ENCODE peak calls at places on chromosomes 12 and 14, in ten cellular contexts. U, S, E, Q, Y, A, W, H, N and I are unnamed samples.

GRCh38 chr12:62210422-62210821 is 49.8 kb upstream of the USP15 start:
- DNase-seq in U (no peak), S (no peak), E (peak; percentile 35), Q (no peak), Y (peak; percentile 81), A (no peak), W (no peak), H (no peak), N (peak; percentile 48), I (peak; percentile 10)

GRCh38 chr14:67400434-67400833 is 11.5 kb downstream of the PLEK2 start:
- DNase-seq in U (no peak), S (no peak), E (no peak), Q (no peak), Y (no peak), A (no peak), W (no peak), H (no peak), N (no peak), I (no peak)

GRCh38 chr12:41439134-41439533 is 251.0 kb downstream of the PDZRN4 start:
- DNase-seq in U (no peak), S (no peak), E (no peak), Q (no peak), Y (no peak), A (no peak), W (no peak), H (no peak), N (no peak), I (no peak)

GRCh38 chr14:48731260-48731659 is 854.9 kb downstream of the RPS29 start:
- DNase-seq in U (no peak), S (no peak), E (no peak), Q (no peak), Y (no peak), A (no peak), W (no peak), H (no peak), N (no peak), I (no peak)

GRCh38 chr12:77060136-77060882 is 5.1 kb downstream of the E2F7 start:
- DNase-seq in U (no peak), S (no peak), E (peak; percentile 49), Q (no peak), Y (peak; percentile 51), A (no peak), W (no peak), H (no peak), N (no peak), I (no peak)

GRCh38 chr14:100221419-100222218 is 17.3 kb upstream of the YY1 start:
- DNase-seq in U (peak; percentile 67), S (peak; percentile 46), E (peak; percentile 67), Q (no peak), Y (peak; percentile 93), A (no peak), W (peak; percentile 47), H (no peak), N (no peak), I (no peak)

GRCh38 chr12:18549598-18549997 is 188.2 kb downstream of the PLCZ1 start:
- DNase-seq in U (no peak), S (no peak), E (no peak), Q (no peak), Y (no peak), A (no peak), W (no peak), H (no peak), N (no peak), I (no peak)

GRCh38 chr12:104805186-104805585 is 152.9 kb downstream of the SLC41A2 start:
- DNase-seq in U (no peak), S (no peak), E (no peak), Q (no peak), Y (peak; percentile 34), A (peak; percentile 27), W (no peak), H (no peak), N (no peak), I (peak; percentile 21)

GRCh38 chr14:24143511-24143910 is 2.1 kb upstream of the EMC9 start:
- DNase-seq in U (no peak), S (no peak), E (no peak), Q (no peak), Y (no peak), A (no peak), W (no peak), H (no peak), N (no peak), I (no peak)

GRCh38 chr14:69818760-69819191 is 21.7 kb upstream of the SLC10A1 start:
- DNase-seq in U (peak; percentile 36), S (no peak), E (peak; percentile 74), Q (no peak), Y (peak; percentile 92), A (peak; percentile 44), W (peak; percentile 18), H (no peak), N (peak; percentile 97), I (peak; percentile 11)

GRCh38 chr14:102517412-102518062 is 8.0 kb upstream of the ANKRD9 start:
- DNase-seq in U (peak; percentile 60), S (no peak), E (no peak), Q (no peak), Y (peak; percentile 64), A (no peak), W (no peak), H (no peak), N (no peak), I (no peak)

GRCh38 chr14:29454026-29454693 is 473.5 kb downstream of the PRKD1 start:
- DNase-seq in U (no peak), S (no peak), E (no peak), Q (no peak), Y (no peak), A (no peak), W (no peak), H (no peak), N (no peak), I (no peak)

GRCh38 chr14:102726191-102726949 is 50.9 kb upstream of the TRAF3 start:
- DNase-seq in U (no peak), S (no peak), E (no peak), Q (no peak), Y (no peak), A (no peak), W (no peak), H (no peak), N (no peak), I (no peak)

GRCh38 chr12:1912580-1913376 is 5.7 kb downstream of the CACNA2D4 start:
- DNase-seq in U (peak; percentile 11), S (no peak), E (peak; percentile 7), Q (no peak), Y (peak; percentile 28), A (no peak), W (no peak), H (no peak), N (peak; percentile 94), I (no peak)

GRCh38 chr12:116880213-116880816 is 926 bp downstream of the HRK start:
- DNase-seq in U (no peak), S (no peak), E (no peak), Q (no peak), Y (no peak), A (no peak), W (no peak), H (no peak), N (no peak), I (no peak)

GRCh38 chr14:103521438-103521961 is 1.1 kb downstream of the CKB start:
- DNase-seq in U (peak; percentile 59), S (no peak), E (no peak), Q (no peak), Y (peak; percentile 77), A (no peak), W (no peak), H (no peak), N (no peak), I (no peak)

GRCh38 chr14:66015046-66015780 is 471.0 kb upstream of the CCDC196 start:
- DNase-seq in U (no peak), S (no peak), E (no peak), Q (no peak), Y (no peak), A (no peak), W (no peak), H (no peak), N (no peak), I (no peak)

GRCh38 chr14:51862839-51863235 is 2.4 kb downstream of the GNG2 start:
- DNase-seq in U (no peak), S (no peak), E (no peak), Q (no peak), Y (peak; percentile 60), A (no peak), W (no peak), H (no peak), N (no peak), I (no peak)

GRCh38 chr14:42192659-42193425 is 586.2 kb downstream of the LRFN5 start:
- DNase-seq in U (no peak), S (no peak), E (no peak), Q (no peak), Y (no peak), A (peak; percentile 94), W (no peak), H (no peak), N (peak; percentile 41), I (peak; percentile 99)

GRCh38 chr14:65210827-65211192 is 108.5 kb upstream of the MAX start:
- DNase-seq in U (no peak), S (no peak), E (no peak), Q (no peak), Y (no peak), A (no peak), W (no peak), H (no peak), N (no peak), I (no peak)

GRCh38 chr12:58871557-58871956 is 48.7 kb downstream of the LRIG3 start:
- DNase-seq in U (no peak), S (no peak), E (no peak), Q (no peak), Y (no peak), A (peak; percentile 21), W (no peak), H (no peak), N (no peak), I (peak; percentile 34)

GRCh38 chr14:31678421-31679249 is 117.4 kb downstream of the NUBPL start:
- DNase-seq in U (no peak), S (no peak), E (no peak), Q (no peak), Y (no peak), A (no peak), W (no peak), H (no peak), N (no peak), I (no peak)